ENCODE peak calls at places on chromosomes 3 and 15, in eight cellular contexts. K is mammary epithelial cell, V is progenitor cell of endocrine pancreas, Y is tibial artery, I is NB4, W is B cell, T is heart left ventricle, N is left ventricle myocardium inferior. P is an unnamed sample.

GRCh38 chr3:154799801-154800200 is 280.3 kb upstream of the MME start:
- DNase-seq in T (no peak), I (no peak), N (no peak), Y (no peak), W (no peak), V (no peak), K (peak; percentile 12), P (no peak)

GRCh38 chr3:51961607-51962569 is 5.4 kb downstream of the PCBP4 start:
- DNase-seq in W (no peak), T (peak; percentile 64), V (no peak), N (peak; percentile 63), K (no peak), I (no peak), Y (no peak), P (no peak)

GRCh38 chr15:25391971-25392733 is 46.7 kb downstream of the UBE3A start:
- DNase-seq in I (no peak), K (peak; percentile 67), V (no peak), N (no peak), Y (no peak), W (no peak), T (no peak), P (no peak)

GRCh38 chr15:94703591-94703990 is 472.2 kb downstream of the MCTP2 start:
- DNase-seq in T (no peak), V (no peak), Y (no peak), K (no peak), N (no peak), I (no peak), W (no peak), P (no peak)

GRCh38 chr3:184662192-184662591 is 49.7 kb downstream of the MAGEF1 start:
- DNase-seq in Y (no peak), W (no peak), T (no peak), K (no peak), N (no peak), V (no peak), I (no peak), P (no peak)

GRCh38 chr3:74027121-74027520 is 402.4 kb upstream of the PDZRN3 start:
- DNase-seq in V (no peak), W (no peak), Y (no peak), N (no peak), I (no peak), K (no peak), T (no peak), P (no peak)

GRCh38 chr3:64687781-64688515 is at the start of gene ADAMTS9:
- DNase-seq in T (peak; percentile 89), N (peak; percentile 80), K (peak; percentile 71), I (no peak), V (peak; percentile 64), W (no peak), Y (peak; percentile 89), P (peak; percentile 21)

GRCh38 chr3:122689587-122689986 is 8.9 kb downstream of the PARP14 start:
- DNase-seq in W (no peak), Y (no peak), I (peak; percentile 38), K (no peak), V (no peak), N (no peak), T (no peak), P (no peak)

GRCh38 chr3:5222283-5223005 is 34.9 kb downstream of the EDEM1 start:
- DNase-seq in N (no peak), T (no peak), K (no peak), Y (no peak), W (no peak), I (no peak), V (no peak), P (no peak)

GRCh38 chr3:146491303-146491702 is 21.9 kb upstream of the PLSCR2 start:
- DNase-seq in W (no peak), T (no peak), K (peak; percentile 28), N (no peak), Y (no peak), I (no peak), V (no peak), P (no peak)

GRCh38 chr3:146496726-146497125 is 27.4 kb upstream of the PLSCR2 start:
- DNase-seq in K (no peak), I (no peak), N (no peak), Y (no peak), W (no peak), T (no peak), V (no peak), P (no peak)

GRCh38 chr3:146496246-146496645 is 26.9 kb upstream of the PLSCR2 start:
- DNase-seq in T (no peak), N (no peak), Y (no peak), K (no peak), I (no peak), V (no peak), W (no peak), P (no peak)

GRCh38 chr3:146493761-146494160 is 24.4 kb upstream of the PLSCR2 start:
- DNase-seq in N (no peak), K (no peak), W (no peak), T (no peak), V (no peak), I (no peak), Y (no peak), P (no peak)

GRCh38 chr3:146493221-146493620 is 23.9 kb upstream of the PLSCR2 start:
- DNase-seq in K (no peak), N (no peak), W (no peak), V (no peak), I (no peak), T (no peak), Y (no peak), P (no peak)
- TF ChIP-seq CTCF in K (no peak), N (no peak), W (no peak), V (no peak), I (no peak), T (no peak), Y (no peak), P (no peak)

DNA sequence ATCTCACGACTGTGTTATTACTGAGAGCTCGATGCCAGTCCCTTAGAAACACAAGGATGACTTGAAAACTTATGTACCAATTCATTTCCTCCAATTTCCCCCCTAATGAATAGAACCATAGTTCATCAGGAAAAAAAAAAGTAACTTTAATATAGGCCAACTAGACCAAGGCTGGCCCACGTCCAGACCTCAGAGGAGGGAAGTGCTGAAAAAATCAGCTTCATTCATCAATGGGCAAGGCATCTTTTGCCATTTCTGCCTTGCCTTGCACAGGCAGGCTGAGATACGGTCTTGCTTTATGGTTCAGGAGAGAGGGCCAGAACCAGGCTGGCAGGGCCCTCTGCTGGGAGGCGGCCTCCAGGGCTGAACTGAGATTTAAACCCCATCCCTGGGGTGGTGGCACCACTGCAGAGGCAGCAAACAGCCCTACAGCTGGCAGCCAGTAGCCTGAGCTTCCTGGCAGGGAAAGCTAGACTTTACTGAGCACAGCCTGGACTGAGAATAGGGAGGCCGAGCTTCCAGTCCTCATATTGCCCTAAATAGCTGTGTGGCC is 104.1 kb upstream of the TNFAIP8L3 start:
- DNase-seq in V (no peak), K (peak; percentile 12), W (no peak), I (no peak), Y (no peak), T (no peak), N (no peak), P (no peak)
- TF ChIP-seq CTCF in V (no peak), K (no peak), W (no peak), I (no peak), Y (no peak), T (no peak), N (no peak), P (no peak)

DNA sequence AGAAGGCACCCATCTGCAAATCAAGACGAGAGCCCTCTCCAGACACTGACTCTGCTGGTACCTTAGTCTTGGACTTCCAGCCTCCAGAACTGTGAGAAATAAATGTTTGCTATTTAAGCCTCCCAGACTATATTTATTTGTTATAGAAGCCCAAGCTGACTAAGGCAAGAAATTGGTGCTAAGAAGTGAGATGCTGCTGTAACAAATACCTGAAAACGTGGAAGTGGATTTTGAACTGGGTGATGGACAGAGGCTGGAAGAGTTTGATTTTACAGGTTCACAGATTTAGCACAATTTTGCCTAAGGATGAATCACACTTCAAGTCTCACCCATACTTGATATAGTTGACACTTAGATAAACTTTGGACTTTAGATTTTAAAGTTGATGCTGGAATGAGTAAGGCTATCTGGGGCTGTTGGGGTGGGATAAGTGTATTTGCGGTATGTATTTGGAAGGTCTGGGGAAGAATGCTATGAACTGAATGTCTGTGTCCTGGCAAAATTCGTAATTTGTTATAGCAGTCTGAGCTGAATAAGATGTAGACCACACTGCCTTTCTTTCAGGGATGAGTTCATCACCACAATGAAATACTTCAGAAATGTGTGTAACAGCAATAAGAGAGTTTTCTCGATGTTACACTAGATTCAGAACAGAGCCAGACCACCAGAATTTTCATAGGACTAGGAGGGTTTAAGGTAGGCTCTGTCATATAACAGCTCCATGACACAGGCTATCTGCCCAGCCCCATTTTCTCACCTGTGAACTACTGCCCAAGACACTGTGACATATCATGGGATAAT is 120.5 kb upstream of the LMCD1 start:
- DNase-seq in K (no peak), N (no peak), W (no peak), V (no peak), I (no peak), Y (no peak), T (no peak), P (no peak)
- TF ChIP-seq CTCF in K (no peak), N (no peak), W (no peak), V (no peak), I (no peak), Y (no peak), T (no peak), P (no peak)

GRCh38 chr3:71927505-71928066 is 142.6 kb upstream of the PROK2 start:
- DNase-seq in I (no peak), W (no peak), V (no peak), N (no peak), K (no peak), T (no peak), Y (no peak), P (no peak)

GRCh38 chr3:71928215-71928614 is 143.3 kb upstream of the PROK2 start:
- DNase-seq in N (no peak), T (no peak), I (no peak), W (no peak), V (no peak), Y (no peak), K (no peak), P (no peak)

GRCh38 chr3:71931930-71932329 is 147.0 kb upstream of the PROK2 start:
- DNase-seq in T (no peak), N (no peak), V (no peak), Y (no peak), W (no peak), K (peak; percentile 7), I (no peak), P (no peak)

GRCh38 chr3:71926690-71927089 is 141.7 kb upstream of the PROK2 start:
- DNase-seq in N (no peak), T (no peak), I (no peak), K (no peak), V (no peak), Y (no peak), W (no peak), P (no peak)

DNA sequence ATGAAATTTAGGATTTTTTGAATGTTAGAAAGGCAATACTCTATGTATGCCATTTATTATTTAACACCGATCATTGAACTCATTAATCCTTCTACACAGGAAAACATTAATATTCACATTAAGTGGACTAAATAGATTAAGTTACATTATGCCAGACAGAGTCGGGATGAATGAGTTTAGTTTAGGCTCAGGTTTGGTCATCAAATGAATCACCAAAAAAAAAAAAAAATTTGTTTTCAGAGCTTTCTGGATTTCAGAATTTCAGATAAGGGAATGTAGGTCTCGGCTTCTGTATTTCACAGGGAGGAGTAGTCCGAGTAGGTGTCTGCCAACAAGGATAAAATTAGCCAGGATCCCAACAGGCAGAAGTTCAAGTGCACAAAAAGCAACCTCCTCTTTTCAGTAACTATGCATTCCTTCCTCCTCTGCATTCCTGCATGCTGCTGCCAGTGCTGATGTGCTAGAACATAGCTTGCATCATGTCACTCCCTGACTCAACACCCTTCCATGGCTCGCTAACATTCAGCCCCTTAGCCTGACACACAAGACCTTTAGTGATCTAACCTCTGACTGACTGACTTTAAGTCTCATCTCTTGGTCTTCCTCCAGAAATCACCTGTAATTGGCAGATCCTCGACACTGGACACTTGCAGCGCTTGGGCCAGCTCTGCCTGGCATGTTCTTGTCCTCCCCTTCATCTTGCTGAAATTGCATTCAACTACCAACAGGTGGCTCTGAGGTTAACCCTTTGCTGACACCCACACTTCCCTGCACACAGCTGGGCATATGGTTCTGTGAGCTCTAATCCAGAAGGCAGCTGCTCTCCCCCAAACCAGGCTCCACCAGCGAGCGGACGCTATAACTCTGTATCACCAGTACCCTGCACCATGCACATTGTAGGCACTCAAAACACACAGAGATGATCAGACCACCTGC is 145.4 kb upstream of the PROK2 start:
- DNase-seq in Y (no peak), K (peak; percentile 63), V (no peak), N (no peak), T (no peak), I (peak; percentile 45), W (no peak), P (peak; percentile 59)
- TF ChIP-seq CTCF in Y (no peak), K (peak; percentile 37), V (peak; percentile 73), N (no peak), T (no peak), I (peak; percentile 34), W (peak; percentile 12), P (peak; percentile 36)

P was measured in GM13976.